ENCODE peak calls at places on chromosomes 3 and 15, in seven cellular contexts. One of them, this sample, is unnamed.

GRCh38 chr3:178482981-178483380 is 53.3 kb upstream of the KCNMB2 start:
- DNase-seq in uterus: no peak
- DNase-seq in pancreas: no peak
- DNase-seq in brain microvascular endothelial cell: no peak
- DNase-seq in left ventricle myocardium inferior: no peak
- DNase-seq in Peyer's patch: no peak
- DNase-seq in endodermal cell: no peak
- DNase-seq in this sample: no peak

GRCh38 chr3:45179163-45179562 is 33.0 kb upstream of the CDCP1 start:
- DNase-seq in pancreas: no peak
- DNase-seq in Peyer's patch: no peak
- DNase-seq in uterus: no peak
- DNase-seq in endodermal cell: no peak
- DNase-seq in left ventricle myocardium inferior: no peak
- DNase-seq in brain microvascular endothelial cell: no peak
- DNase-seq in this sample: no peak

GRCh38 chr3:54536450-54536849 is 391.4 kb downstream of the LRTM1 start:
- DNase-seq in pancreas: no peak
- DNase-seq in uterus: no peak
- DNase-seq in left ventricle myocardium inferior: no peak
- DNase-seq in endodermal cell: no peak
- DNase-seq in brain microvascular endothelial cell: no peak
- DNase-seq in Peyer's patch: no peak
- DNase-seq in this sample: no peak

GRCh38 chr3:8733332-8734094 is at the start of gene CAV3:
- DNase-seq in endodermal cell: no peak
- DNase-seq in uterus: no peak
- DNase-seq in pancreas: no peak
- DNase-seq in Peyer's patch: no peak
- DNase-seq in left ventricle myocardium inferior: peak; percentile 55
- DNase-seq in brain microvascular endothelial cell: no peak
- DNase-seq in this sample: no peak

GRCh38 chr15:85997618-85998017 is 82.1 kb upstream of the AGBL1 start:
- DNase-seq in Peyer's patch: no peak
- DNase-seq in endodermal cell: no peak
- DNase-seq in left ventricle myocardium inferior: no peak
- DNase-seq in brain microvascular endothelial cell: no peak
- DNase-seq in uterus: no peak
- DNase-seq in pancreas: no peak
- DNase-seq in this sample: no peak

GRCh38 chr3:66904816-66905543 is 93.1 kb upstream of the KBTBD8 start:
- DNase-seq in uterus: no peak
- DNase-seq in brain microvascular endothelial cell: peak; percentile 12
- DNase-seq in endodermal cell: no peak
- DNase-seq in left ventricle myocardium inferior: no peak
- DNase-seq in Peyer's patch: no peak
- DNase-seq in pancreas: no peak
- DNase-seq in this sample: no peak

GRCh38 chr15:80991446-80991845 is 1.8 kb upstream of the MESD start:
- DNase-seq in brain microvascular endothelial cell: no peak
- DNase-seq in endodermal cell: no peak
- DNase-seq in uterus: peak; percentile 69
- DNase-seq in pancreas: peak; percentile 45
- DNase-seq in Peyer's patch: peak; percentile 68
- DNase-seq in left ventricle myocardium inferior: peak; percentile 58
- DNase-seq in this sample: no peak

GRCh38 chr3:38636464-38636863 is 13.0 kb downstream of the SCN5A start:
- DNase-seq in brain microvascular endothelial cell: no peak
- DNase-seq in left ventricle myocardium inferior: no peak
- DNase-seq in uterus: no peak
- DNase-seq in endodermal cell: no peak
- DNase-seq in pancreas: no peak
- DNase-seq in Peyer's patch: no peak
- DNase-seq in this sample: no peak

GRCh38 chr15:90994059-90994416 is 297 bp downstream of the PRC1 start:
- DNase-seq in brain microvascular endothelial cell: no peak
- DNase-seq in Peyer's patch: peak; percentile 49
- DNase-seq in endodermal cell: no peak
- DNase-seq in left ventricle myocardium inferior: no peak
- DNase-seq in pancreas: no peak
- DNase-seq in uterus: no peak
- DNase-seq in this sample: no peak

GRCh38 chr3:141266797-141267555 is 35.4 kb downstream of the PXYLP1 start:
- DNase-seq in Peyer's patch: peak; percentile 60
- DNase-seq in endodermal cell: no peak
- DNase-seq in pancreas: no peak
- DNase-seq in brain microvascular endothelial cell: no peak
- DNase-seq in left ventricle myocardium inferior: no peak
- DNase-seq in uterus: no peak
- DNase-seq in this sample: peak; percentile 74

GRCh38 chr3:109114746-109115145 is 3.2 kb downstream of the MORC1 start:
- DNase-seq in brain microvascular endothelial cell: no peak
- DNase-seq in Peyer's patch: no peak
- DNase-seq in left ventricle myocardium inferior: no peak
- DNase-seq in uterus: no peak
- DNase-seq in endodermal cell: no peak
- DNase-seq in pancreas: no peak
- DNase-seq in this sample: no peak

GRCh38 chr15:80660114-80660513 is 35.0 kb upstream of the ABHD17C start:
- DNase-seq in Peyer's patch: peak; percentile 61
- DNase-seq in brain microvascular endothelial cell: peak; percentile 31
- DNase-seq in endodermal cell: peak; percentile 79
- DNase-seq in left ventricle myocardium inferior: no peak
- DNase-seq in pancreas: peak; percentile 25
- DNase-seq in uterus: no peak
- DNase-seq in this sample: no peak

GRCh38 chr3:21825684-21826083 is 74.7 kb upstream of the ZNF385D start:
- DNase-seq in endodermal cell: peak; percentile 75
- DNase-seq in brain microvascular endothelial cell: no peak
- DNase-seq in pancreas: no peak
- DNase-seq in left ventricle myocardium inferior: no peak
- DNase-seq in Peyer's patch: no peak
- DNase-seq in uterus: no peak
- DNase-seq in this sample: no peak

GRCh38 chr3:52743721-52744120 is 27.0 kb downstream of the NEK4 start:
- DNase-seq in Peyer's patch: no peak
- DNase-seq in pancreas: no peak
- DNase-seq in uterus: no peak
- DNase-seq in brain microvascular endothelial cell: no peak
- DNase-seq in left ventricle myocardium inferior: no peak
- DNase-seq in endodermal cell: no peak
- DNase-seq in this sample: no peak

GRCh38 chr3:52742418-52743041 is 28.2 kb downstream of the NEK4 start:
- DNase-seq in left ventricle myocardium inferior: no peak
- DNase-seq in Peyer's patch: no peak
- DNase-seq in pancreas: no peak
- DNase-seq in endodermal cell: no peak
- DNase-seq in uterus: no peak
- DNase-seq in brain microvascular endothelial cell: peak; percentile 32
- DNase-seq in this sample: peak; percentile 22

GRCh38 chr3:52743152-52743551 is 27.6 kb downstream of the NEK4 start:
- DNase-seq in brain microvascular endothelial cell: no peak
- DNase-seq in endodermal cell: no peak
- DNase-seq in Peyer's patch: no peak
- DNase-seq in uterus: no peak
- DNase-seq in pancreas: no peak
- DNase-seq in left ventricle myocardium inferior: no peak
- DNase-seq in this sample: no peak

DNA sequence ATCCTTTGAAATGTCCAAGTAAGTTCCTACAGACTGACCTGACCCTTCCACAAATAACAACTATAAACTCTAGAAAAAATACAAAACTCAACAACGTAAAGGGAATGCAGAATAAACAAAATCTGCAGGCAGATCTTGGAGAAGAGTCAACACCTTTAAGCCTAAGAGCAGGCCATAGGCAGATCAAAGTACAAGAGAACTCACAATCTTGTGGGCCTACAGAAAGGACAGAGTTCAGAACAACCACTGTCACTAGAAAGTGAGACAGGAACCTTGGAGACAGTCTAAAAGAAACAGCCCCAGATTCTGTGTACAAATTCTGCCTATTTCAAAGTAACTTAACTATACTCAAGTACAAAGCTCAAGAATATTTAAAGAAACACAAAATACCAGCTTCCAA is 31.0 kb downstream of the NEK4 start:
- DNase-seq in brain microvascular endothelial cell: no peak
- DNase-seq in pancreas: no peak
- DNase-seq in uterus: no peak
- DNase-seq in endodermal cell: no peak
- DNase-seq in left ventricle myocardium inferior: no peak
- DNase-seq in Peyer's patch: no peak
- DNase-seq in this sample: no peak
- H3K36me3 ChIP-seq in brain microvascular endothelial cell: peaks cover 33% of the 10 kb centered on the region
- H3K36me3 ChIP-seq in pancreas: peaks cover 5% of the 10 kb centered on the region
- H3K36me3 ChIP-seq in uterus: no peaks in the 10 kb centered on the region
- H3K36me3 ChIP-seq in endodermal cell: peaks cover 88% of the 10 kb centered on the region
- H3K36me3 ChIP-seq in left ventricle myocardium inferior: peaks cover 95% of the 10 kb centered on the region
- H3K36me3 ChIP-seq in Peyer's patch: no peaks in the 10 kb centered on the region
- H3K36me3 ChIP-seq in this sample: peaks cover 15% of the 10 kb centered on the region

GRCh38 chr15:63054985-63055384 is 12.4 kb downstream of the TPM1 start:
- DNase-seq in left ventricle myocardium inferior: no peak
- DNase-seq in Peyer's patch: no peak
- DNase-seq in uterus: no peak
- DNase-seq in endodermal cell: no peak
- DNase-seq in brain microvascular endothelial cell: no peak
- DNase-seq in pancreas: no peak
- DNase-seq in this sample: no peak

GRCh38 chr15:63059075-63059474 is 16.5 kb downstream of the TPM1 start:
- DNase-seq in Peyer's patch: no peak
- DNase-seq in brain microvascular endothelial cell: no peak
- DNase-seq in uterus: no peak
- DNase-seq in pancreas: no peak
- DNase-seq in endodermal cell: no peak
- DNase-seq in left ventricle myocardium inferior: no peak
- DNase-seq in this sample: no peak

GRCh38 chr15:63057454-63058335 is 15.1 kb downstream of the TPM1 start:
- DNase-seq in endodermal cell: no peak
- DNase-seq in uterus: no peak
- DNase-seq in pancreas: no peak
- DNase-seq in brain microvascular endothelial cell: no peak
- DNase-seq in left ventricle myocardium inferior: no peak
- DNase-seq in Peyer's patch: no peak
- DNase-seq in this sample: no peak

GRCh38 chr15:63054281-63054683 is 11.7 kb downstream of the TPM1 start:
- DNase-seq in left ventricle myocardium inferior: no peak
- DNase-seq in pancreas: no peak
- DNase-seq in brain microvascular endothelial cell: no peak
- DNase-seq in endodermal cell: no peak
- DNase-seq in uterus: no peak
- DNase-seq in Peyer's patch: no peak
- DNase-seq in this sample: no peak

GRCh38 chr15:63056843-63057242 is 14.3 kb downstream of the TPM1 start:
- DNase-seq in pancreas: peak; percentile 49
- DNase-seq in endodermal cell: no peak
- DNase-seq in left ventricle myocardium inferior: peak; percentile 68
- DNase-seq in brain microvascular endothelial cell: no peak
- DNase-seq in uterus: peak; percentile 77
- DNase-seq in Peyer's patch: peak; percentile 58
- DNase-seq in this sample: no peak
- H3K27ac ChIP-seq in pancreas: no peak overlapping the region
- H3K27ac ChIP-seq in endodermal cell: no peak overlapping the region
- H3K27ac ChIP-seq in left ventricle myocardium inferior: peak overlapping the region; percentile 99
- H3K27ac ChIP-seq in brain microvascular endothelial cell: no peak overlapping the region
- H3K27ac ChIP-seq in uterus: peak overlapping the region; percentile 97
- H3K27ac ChIP-seq in Peyer's patch: peak overlapping the region; percentile 96
- H3K27ac ChIP-seq in this sample: no peak overlapping the region

GRCh38 chr3:131494706-131495105 is 8.1 kb downstream of the MRPL3 start:
- DNase-seq in brain microvascular endothelial cell: no peak
- DNase-seq in uterus: no peak
- DNase-seq in Peyer's patch: no peak
- DNase-seq in pancreas: no peak
- DNase-seq in left ventricle myocardium inferior: no peak
- DNase-seq in endodermal cell: no peak
- DNase-seq in this sample: no peak
- H3K36me3 ChIP-seq in brain microvascular endothelial cell: peaks cover 56% of the 10 kb centered on the region
- H3K36me3 ChIP-seq in uterus: no peaks in the 10 kb centered on the region
- H3K36me3 ChIP-seq in Peyer's patch: no peaks in the 10 kb centered on the region
- H3K36me3 ChIP-seq in pancreas: peaks cover 12% of the 10 kb centered on the region
- H3K36me3 ChIP-seq in left ventricle myocardium inferior: peaks cover 82% of the 10 kb centered on the region
- H3K36me3 ChIP-seq in endodermal cell: peaks cover 81% of the 10 kb centered on the region
- H3K36me3 ChIP-seq in this sample: peaks cover 26% of the 10 kb centered on the region

GRCh38 chr3:197353867-197354180 is 55.4 kb upstream of the DLG1 start:
- DNase-seq in endodermal cell: no peak
- DNase-seq in Peyer's patch: no peak
- DNase-seq in brain microvascular endothelial cell: no peak
- DNase-seq in pancreas: no peak
- DNase-seq in left ventricle myocardium inferior: no peak
- DNase-seq in uterus: no peak
- DNase-seq in this sample: no peak

GRCh38 chr3:197355713-197356112 is 57.3 kb upstream of the DLG1 start:
- DNase-seq in brain microvascular endothelial cell: no peak
- DNase-seq in pancreas: no peak
- DNase-seq in Peyer's patch: no peak
- DNase-seq in left ventricle myocardium inferior: no peak
- DNase-seq in endodermal cell: no peak
- DNase-seq in uterus: no peak
- DNase-seq in this sample: no peak

GRCh38 chr3:197356275-197356674 is 57.9 kb upstream of the DLG1 start:
- DNase-seq in brain microvascular endothelial cell: no peak
- DNase-seq in endodermal cell: no peak
- DNase-seq in uterus: no peak
- DNase-seq in pancreas: no peak
- DNase-seq in Peyer's patch: peak; percentile 62
- DNase-seq in left ventricle myocardium inferior: peak; percentile 66
- DNase-seq in this sample: no peak

GRCh38 chr3:197353001-197353866 is 54.8 kb upstream of the DLG1 start:
- DNase-seq in pancreas: no peak
- DNase-seq in Peyer's patch: no peak
- DNase-seq in left ventricle myocardium inferior: no peak
- DNase-seq in brain microvascular endothelial cell: no peak
- DNase-seq in endodermal cell: no peak
- DNase-seq in uterus: no peak
- DNase-seq in this sample: no peak

DNA sequence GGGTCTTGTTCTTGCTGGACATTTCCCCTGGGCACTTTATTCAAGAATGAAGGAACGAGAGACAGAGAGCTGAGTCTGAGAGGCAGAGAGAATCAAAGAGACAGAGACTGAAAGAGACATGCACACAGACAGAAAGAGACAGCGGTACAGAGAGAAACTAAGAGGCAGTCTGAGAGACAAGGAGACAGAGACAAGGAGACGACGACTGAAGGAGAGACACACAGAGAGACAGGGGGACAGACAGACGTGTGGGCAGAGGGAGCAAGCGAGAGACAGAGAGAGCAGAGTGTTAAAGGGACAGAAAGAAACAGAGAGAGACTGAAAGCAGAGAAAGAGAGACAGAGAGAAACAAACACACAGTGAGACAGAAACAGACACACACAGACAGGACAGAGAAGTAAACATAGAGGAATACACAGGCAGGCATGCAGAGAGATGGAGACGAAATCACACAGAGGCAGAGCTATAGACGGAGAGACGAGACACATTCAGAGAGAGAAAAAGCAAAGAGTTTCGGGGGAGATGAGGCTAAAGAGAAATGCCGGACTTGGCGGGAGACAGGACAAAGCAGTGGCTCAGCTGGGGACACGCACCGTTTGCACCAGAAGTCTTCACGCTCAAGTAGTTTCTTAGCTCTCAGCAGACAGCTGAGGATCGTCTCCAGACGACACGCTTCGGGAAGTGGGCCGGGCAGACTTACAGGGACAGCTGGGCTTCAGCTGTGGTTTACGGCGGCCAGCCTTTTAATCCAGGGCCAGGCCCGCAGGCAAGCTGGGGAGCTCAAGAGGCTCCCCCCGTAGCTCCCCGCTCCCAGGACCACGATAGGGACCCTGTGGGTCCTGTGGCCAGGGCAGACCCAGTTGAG is 56.0 kb upstream of the DLG1 start:
- DNase-seq in brain microvascular endothelial cell: no peak
- DNase-seq in uterus: peak; percentile 32
- DNase-seq in Peyer's patch: peak; percentile 59
- DNase-seq in endodermal cell: no peak
- DNase-seq in pancreas: no peak
- DNase-seq in left ventricle myocardium inferior: peak; percentile 61
- DNase-seq in this sample: no peak
- H3K27ac ChIP-seq in brain microvascular endothelial cell: peak overlapping the region; percentile 1
- H3K27ac ChIP-seq in uterus: peak overlapping the region; percentile 44
- H3K27ac ChIP-seq in Peyer's patch: peak overlapping the region; percentile 74
- H3K27ac ChIP-seq in endodermal cell: peak overlapping the region; percentile 40
- H3K27ac ChIP-seq in pancreas: no peak overlapping the region
- H3K27ac ChIP-seq in left ventricle myocardium inferior: peak overlapping the region; percentile 61
- H3K27ac ChIP-seq in this sample: no peak overlapping the region